ENCODE peak calls at places on chromosomes 6 and 20, in five cellular contexts. J is activated T-cell treated with anti-CD3 and anti-CD28 coated beads, Interleukin-2, amount 50 U/mL, for 4 hours; O is AG10803; X is HT1080; A is activated gamma-delta T cell treated with anti-CD3 and anti-CD28 coated beads, Interleukin-2, amount 50 U/mL, for 16 hours. I is an unnamed sample.
A peak's percentile ranks its signal among the peaks of the same experiment; 100 is the strongest.

GRCh38 chr6:30960907-30961673 is 20.3 kb downstream of the MUCL3 start:
- DNase-seq in J (no peak), O (peak; percentile 64), X (no peak), A (no peak), I (no peak)

GRCh38 chr6:35485402-35485877 is 11.4 kb downstream of the TEAD3 start:
- DNase-seq in J (no peak), O (peak; percentile 64), X (peak; percentile 41), A (no peak), I (no peak)

GRCh38 chr20:34295284-34295683 is 7.9 kb downstream of the AHCY start:
- DNase-seq in J (no peak), O (no peak), X (no peak), A (no peak), I (no peak)

GRCh38 chr6:35470663-35471120 is 2.5 kb downstream of the RPL10A start:
- DNase-seq in J (no peak), O (no peak), X (no peak), A (no peak), I (no peak)

GRCh38 chr6:147222160-147222838 is 18.1 kb downstream of the STXBP5 start:
- DNase-seq in J (no peak), O (peak; percentile 41), X (peak; percentile 7), A (no peak), I (no peak)

GRCh38 chr6:119865466-119866350 is 516.1 kb upstream of the MAN1A1 start:
- DNase-seq in J (no peak), O (no peak), X (no peak), A (no peak), I (no peak)

GRCh38 chr20:53840462-53841000 is 229.9 kb downstream of the BCAS1 start:
- DNase-seq in J (no peak), O (no peak), X (peak; percentile 11), A (no peak), I (no peak)

GRCh38 chr6:5996701-5997419 is 9.9 kb downstream of the NRN1 start:
- DNase-seq in J (no peak), O (peak; percentile 77), X (no peak), A (no peak), I (no peak)

GRCh38 chr6:145112711-145113148 is 622.6 kb downstream of the EPM2A start:
- DNase-seq in J (no peak), O (peak; percentile 5), X (no peak), A (no peak), I (no peak)

GRCh38 chr20:16539280-16539679 is 34.0 kb downstream of the KIF16B start:
- DNase-seq in J (no peak), O (no peak), X (no peak), A (no peak), I (no peak)

GRCh38 chr6:157912326-157912725 is 69.3 kb upstream of the SYNJ2 start:
- DNase-seq in J (no peak), O (peak; percentile 92), X (peak; percentile 84), A (no peak), I (no peak)

GRCh38 chr6:153125032-153125431 is 6.0 kb downstream of the RGS17 start:
- DNase-seq in J (no peak), O (no peak), X (no peak), A (no peak), I (no peak)

GRCh38 chr6:84777888-84778287 is 13.5 kb upstream of the TBX18 start:
- DNase-seq in J (no peak), O (peak; percentile 70), X (peak; percentile 61), A (no peak), I (no peak)

GRCh38 chr6:12060780-12061619 is 48.9 kb downstream of the HIVEP1 start:
- DNase-seq in J (peak; percentile 58), O (no peak), X (no peak), A (peak; percentile 39), I (no peak)

GRCh38 chr6:42692151-42692911 is 30.1 kb downstream of the PRPH2 start:
- DNase-seq in J (no peak), O (peak; percentile 58), X (peak; percentile 81), A (no peak), I (no peak)

GRCh38 chr6:141077355-141078333 is 1055.1 kb upstream of the GJE1 start:
- DNase-seq in J (no peak), O (no peak), X (peak; percentile 48), A (no peak), I (no peak)

GRCh38 chr6:152680879-152681517 is 16.7 kb upstream of the MYCT1 start:
- DNase-seq in J (no peak), O (no peak), X (no peak), A (no peak), I (no peak)

GRCh38 chr20:53739799-53740785 is 146.5 kb upstream of the ZNF217 start:
- DNase-seq in J (no peak), O (peak; percentile 47), X (no peak), A (no peak), I (no peak)

I was measured in stimulated activated effector memory CD8-positive, alpha-beta T cell treated with anti-CD3 and anti-CD28 coated beads, Interleukin-12 subunit alpha, Interleukin-12 subunit beta, amount 100 ng/mL, for 72 hours.